ENCODE peak calls at places on chromosome 15, in seven cellular contexts. One of them, this sample, is unnamed.

GRCh38 chr15:94015324-94015723 is 216.0 kb upstream of the MCTP2 start:
- DNase-seq in RWPE2: no peak
- DNase-seq in foreskin keratinocyte: no peak
- DNase-seq in WERI-Rb-1: no peak
- DNase-seq in heart right ventricle: no peak
- DNase-seq in psoas muscle: no peak
- DNase-seq in thoracic aorta: no peak
- DNase-seq in this sample: no peak

GRCh38 chr15:95857124-95857757 is 473.3 kb upstream of the NR2F2 start:
- DNase-seq in foreskin keratinocyte: no peak
- DNase-seq in RWPE2: no peak
- DNase-seq in psoas muscle: no peak
- DNase-seq in heart right ventricle: no peak
- DNase-seq in thoracic aorta: no peak
- DNase-seq in WERI-Rb-1: no peak
- DNase-seq in this sample: no peak

GRCh38 chr15:66619152-66619903 is 53.5 kb upstream of the LCTL start:
- DNase-seq in thoracic aorta: peak
- DNase-seq in RWPE2: no peak
- DNase-seq in WERI-Rb-1: peak
- DNase-seq in foreskin keratinocyte: peak
- DNase-seq in psoas muscle: peak
- DNase-seq in heart right ventricle: peak
- DNase-seq in this sample: peak

GRCh38 chr15:71448688-71449114 is 333.4 kb downstream of the THSD4 start:
- DNase-seq in foreskin keratinocyte: peak
- DNase-seq in heart right ventricle: peak
- DNase-seq in WERI-Rb-1: peak
- DNase-seq in psoas muscle: no peak
- DNase-seq in RWPE2: no peak
- DNase-seq in thoracic aorta: no peak
- DNase-seq in this sample: no peak

GRCh38 chr15:66803182-66803729 is 101.2 kb downstream of the SMAD6 start:
- DNase-seq in thoracic aorta: peak
- DNase-seq in psoas muscle: peak
- DNase-seq in RWPE2: peak
- DNase-seq in WERI-Rb-1: no peak
- DNase-seq in foreskin keratinocyte: no peak
- DNase-seq in heart right ventricle: peak
- DNase-seq in this sample: peak

GRCh38 chr15:67915374-67916050 is 75.7 kb upstream of the RNU6-1 start:
- DNase-seq in RWPE2: no peak
- DNase-seq in heart right ventricle: peak
- DNase-seq in psoas muscle: peak
- DNase-seq in foreskin keratinocyte: no peak
- DNase-seq in WERI-Rb-1: no peak
- DNase-seq in thoracic aorta: peak
- DNase-seq in this sample: peak

GRCh38 chr15:71219646-71220045 is 104.4 kb downstream of the THSD4 start:
- DNase-seq in psoas muscle: no peak
- DNase-seq in foreskin keratinocyte: peak
- DNase-seq in WERI-Rb-1: peak
- DNase-seq in RWPE2: no peak
- DNase-seq in thoracic aorta: no peak
- DNase-seq in heart right ventricle: no peak
- DNase-seq in this sample: no peak

GRCh38 chr15:95021816-95022215 is 790.5 kb downstream of the MCTP2 start:
- DNase-seq in foreskin keratinocyte: no peak
- DNase-seq in RWPE2: no peak
- DNase-seq in thoracic aorta: no peak
- DNase-seq in WERI-Rb-1: no peak
- DNase-seq in psoas muscle: no peak
- DNase-seq in heart right ventricle: no peak
- DNase-seq in this sample: no peak

GRCh38 chr15:60551781-60552161 is 72.8 kb upstream of the ICE2 start:
- DNase-seq in heart right ventricle: no peak
- DNase-seq in WERI-Rb-1: no peak
- DNase-seq in psoas muscle: no peak
- DNase-seq in thoracic aorta: no peak
- DNase-seq in foreskin keratinocyte: no peak
- DNase-seq in RWPE2: no peak
- DNase-seq in this sample: no peak

GRCh38 chr15:60407406-60407805 is 9.6 kb upstream of the ANXA2 start:
- DNase-seq in heart right ventricle: no peak
- DNase-seq in psoas muscle: no peak
- DNase-seq in thoracic aorta: no peak
- DNase-seq in WERI-Rb-1: no peak
- DNase-seq in RWPE2: no peak
- DNase-seq in foreskin keratinocyte: peak
- DNase-seq in this sample: no peak

GRCh38 chr15:29106551-29107290 is 162.9 kb downstream of the NSMCE3 start:
- DNase-seq in thoracic aorta: no peak
- DNase-seq in psoas muscle: peak
- DNase-seq in heart right ventricle: no peak
- DNase-seq in WERI-Rb-1: no peak
- DNase-seq in foreskin keratinocyte: no peak
- DNase-seq in RWPE2: peak
- DNase-seq in this sample: no peak

GRCh38 chr15:85541744-85542143 is 161.3 kb downstream of the AKAP13 start:
- DNase-seq in heart right ventricle: no peak
- DNase-seq in WERI-Rb-1: no peak
- DNase-seq in RWPE2: no peak
- DNase-seq in foreskin keratinocyte: no peak
- DNase-seq in psoas muscle: no peak
- DNase-seq in thoracic aorta: no peak
- DNase-seq in this sample: no peak

GRCh38 chr15:70017025-70017424 is 80.7 kb downstream of the TLE3 start:
- DNase-seq in WERI-Rb-1: no peak
- DNase-seq in foreskin keratinocyte: no peak
- DNase-seq in thoracic aorta: no peak
- DNase-seq in psoas muscle: no peak
- DNase-seq in RWPE2: peak
- DNase-seq in heart right ventricle: no peak
- DNase-seq in this sample: no peak

DNA sequence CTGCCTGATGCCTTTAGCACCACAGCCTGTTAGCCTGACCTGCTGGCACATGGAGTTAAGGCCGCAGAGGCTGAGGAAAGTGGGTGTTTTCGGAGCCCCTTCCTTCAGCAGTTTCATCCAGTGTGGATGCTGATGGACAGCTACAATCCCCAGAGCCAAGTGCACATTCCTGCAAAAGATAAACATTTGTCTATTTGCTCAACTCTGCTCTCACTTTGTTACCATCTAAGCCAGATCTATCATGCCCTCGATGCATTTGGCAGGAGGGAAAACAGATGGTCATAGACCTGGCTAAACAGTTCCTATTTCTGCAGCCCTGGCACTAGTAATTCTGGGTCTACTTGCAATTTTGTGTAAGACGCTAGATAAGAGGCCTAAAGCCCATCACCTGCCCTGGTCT is 312.9 kb upstream of the RASGRP1 start:
- DNase-seq in heart right ventricle: no peak
- DNase-seq in WERI-Rb-1: no peak
- DNase-seq in RWPE2: no peak
- DNase-seq in foreskin keratinocyte: no peak
- DNase-seq in psoas muscle: no peak
- DNase-seq in thoracic aorta: no peak
- DNase-seq in this sample: no peak
- H3K27ac ChIP-seq in heart right ventricle: no peak
- H3K27ac ChIP-seq in WERI-Rb-1: no peak
- H3K27ac ChIP-seq in RWPE2: no peak
- H3K27ac ChIP-seq in foreskin keratinocyte: no peak
- H3K27ac ChIP-seq in psoas muscle: no peak
- H3K27ac ChIP-seq in thoracic aorta: no peak
- H3K27ac ChIP-seq in this sample: no peak

GRCh38 chr15:41557673-41558399 is 1.2 kb upstream of the TYRO3 start:
- DNase-seq in thoracic aorta: no peak
- DNase-seq in heart right ventricle: no peak
- DNase-seq in foreskin keratinocyte: peak
- DNase-seq in WERI-Rb-1: peak
- DNase-seq in RWPE2: no peak
- DNase-seq in psoas muscle: peak
- DNase-seq in this sample: peak

GRCh38 chr15:41554915-41555314 is 4.1 kb upstream of the TYRO3 start:
- DNase-seq in thoracic aorta: no peak
- DNase-seq in heart right ventricle: no peak
- DNase-seq in foreskin keratinocyte: no peak
- DNase-seq in psoas muscle: peak
- DNase-seq in WERI-Rb-1: no peak
- DNase-seq in RWPE2: no peak
- DNase-seq in this sample: no peak

GRCh38 chr15:41554401-41554800 is 4.6 kb upstream of the TYRO3 start:
- DNase-seq in RWPE2: no peak
- DNase-seq in WERI-Rb-1: no peak
- DNase-seq in heart right ventricle: no peak
- DNase-seq in foreskin keratinocyte: no peak
- DNase-seq in thoracic aorta: no peak
- DNase-seq in psoas muscle: no peak
- DNase-seq in this sample: no peak

GRCh38 chr15:41558400-41559238 is at the start of gene TYRO3:
- DNase-seq in WERI-Rb-1: peak
- DNase-seq in foreskin keratinocyte: no peak
- DNase-seq in RWPE2: no peak
- DNase-seq in heart right ventricle: no peak
- DNase-seq in psoas muscle: peak
- DNase-seq in thoracic aorta: no peak
- DNase-seq in this sample: peak

GRCh38 chr15:41556657-41557056 is 2.4 kb upstream of the TYRO3 start:
- DNase-seq in thoracic aorta: no peak
- DNase-seq in RWPE2: no peak
- DNase-seq in psoas muscle: peak
- DNase-seq in foreskin keratinocyte: no peak
- DNase-seq in WERI-Rb-1: no peak
- DNase-seq in heart right ventricle: no peak
- DNase-seq in this sample: no peak
- H3K27ac ChIP-seq in thoracic aorta: no peak
- H3K27ac ChIP-seq in RWPE2: no peak
- H3K27ac ChIP-seq in psoas muscle: no peak
- H3K27ac ChIP-seq in foreskin keratinocyte: no peak
- H3K27ac ChIP-seq in WERI-Rb-1: no peak
- H3K27ac ChIP-seq in heart right ventricle: no peak
- H3K27ac ChIP-seq in this sample: no peak

GRCh38 chr15:89652666-89653065 is 2.6 kb downstream of the KIF7 start:
- DNase-seq in foreskin keratinocyte: no peak
- DNase-seq in WERI-Rb-1: no peak
- DNase-seq in thoracic aorta: no peak
- DNase-seq in heart right ventricle: no peak
- DNase-seq in RWPE2: peak
- DNase-seq in psoas muscle: no peak
- DNase-seq in this sample: no peak

GRCh38 chr15:89653578-89653977 is 1.7 kb downstream of the KIF7 start:
- DNase-seq in foreskin keratinocyte: no peak
- DNase-seq in WERI-Rb-1: no peak
- DNase-seq in heart right ventricle: no peak
- DNase-seq in thoracic aorta: no peak
- DNase-seq in RWPE2: peak
- DNase-seq in psoas muscle: no peak
- DNase-seq in this sample: no peak

GRCh38 chr15:89656116-89656815 is 999 bp upstream of the KIF7 start:
- DNase-seq in thoracic aorta: no peak
- DNase-seq in heart right ventricle: no peak
- DNase-seq in psoas muscle: no peak
- DNase-seq in RWPE2: peak
- DNase-seq in WERI-Rb-1: no peak
- DNase-seq in foreskin keratinocyte: no peak
- DNase-seq in this sample: no peak

GRCh38 chr15:89654847-89655805 is at the start of gene KIF7:
- DNase-seq in thoracic aorta: no peak
- DNase-seq in heart right ventricle: no peak
- DNase-seq in RWPE2: peak
- DNase-seq in foreskin keratinocyte: no peak
- DNase-seq in WERI-Rb-1: peak
- DNase-seq in psoas muscle: no peak
- DNase-seq in this sample: no peak

GRCh38 chr15:89654311-89654761 is 931 bp downstream of the KIF7 start:
- DNase-seq in foreskin keratinocyte: peak
- DNase-seq in WERI-Rb-1: no peak
- DNase-seq in heart right ventricle: no peak
- DNase-seq in thoracic aorta: no peak
- DNase-seq in RWPE2: peak
- DNase-seq in psoas muscle: no peak
- DNase-seq in this sample: no peak
- H3K27ac ChIP-seq in foreskin keratinocyte: no peak
- H3K27ac ChIP-seq in WERI-Rb-1: no peak
- H3K27ac ChIP-seq in heart right ventricle: peak
- H3K27ac ChIP-seq in thoracic aorta: peak
- H3K27ac ChIP-seq in RWPE2: peak
- H3K27ac ChIP-seq in psoas muscle: no peak
- H3K27ac ChIP-seq in this sample: no peak

GRCh38 chr15:38130200-38130567 is 122.5 kb upstream of the SPRED1 start:
- DNase-seq in RWPE2: no peak
- DNase-seq in foreskin keratinocyte: peak
- DNase-seq in heart right ventricle: no peak
- DNase-seq in psoas muscle: no peak
- DNase-seq in WERI-Rb-1: no peak
- DNase-seq in thoracic aorta: no peak
- DNase-seq in this sample: no peak

GRCh38 chr15:38128389-38128788 is 124.2 kb upstream of the SPRED1 start:
- DNase-seq in foreskin keratinocyte: no peak
- DNase-seq in thoracic aorta: no peak
- DNase-seq in heart right ventricle: no peak
- DNase-seq in WERI-Rb-1: no peak
- DNase-seq in RWPE2: no peak
- DNase-seq in psoas muscle: no peak
- DNase-seq in this sample: no peak

GRCh38 chr15:38134252-38134651 is 118.4 kb upstream of the SPRED1 start:
- DNase-seq in RWPE2: no peak
- DNase-seq in psoas muscle: no peak
- DNase-seq in thoracic aorta: no peak
- DNase-seq in foreskin keratinocyte: no peak
- DNase-seq in heart right ventricle: peak
- DNase-seq in WERI-Rb-1: no peak
- DNase-seq in this sample: no peak

GRCh38 chr15:38129531-38130199 is 123.0 kb upstream of the SPRED1 start:
- DNase-seq in thoracic aorta: peak
- DNase-seq in foreskin keratinocyte: peak
- DNase-seq in WERI-Rb-1: no peak
- DNase-seq in psoas muscle: peak
- DNase-seq in RWPE2: peak
- DNase-seq in heart right ventricle: peak
- DNase-seq in this sample: peak

DNA sequence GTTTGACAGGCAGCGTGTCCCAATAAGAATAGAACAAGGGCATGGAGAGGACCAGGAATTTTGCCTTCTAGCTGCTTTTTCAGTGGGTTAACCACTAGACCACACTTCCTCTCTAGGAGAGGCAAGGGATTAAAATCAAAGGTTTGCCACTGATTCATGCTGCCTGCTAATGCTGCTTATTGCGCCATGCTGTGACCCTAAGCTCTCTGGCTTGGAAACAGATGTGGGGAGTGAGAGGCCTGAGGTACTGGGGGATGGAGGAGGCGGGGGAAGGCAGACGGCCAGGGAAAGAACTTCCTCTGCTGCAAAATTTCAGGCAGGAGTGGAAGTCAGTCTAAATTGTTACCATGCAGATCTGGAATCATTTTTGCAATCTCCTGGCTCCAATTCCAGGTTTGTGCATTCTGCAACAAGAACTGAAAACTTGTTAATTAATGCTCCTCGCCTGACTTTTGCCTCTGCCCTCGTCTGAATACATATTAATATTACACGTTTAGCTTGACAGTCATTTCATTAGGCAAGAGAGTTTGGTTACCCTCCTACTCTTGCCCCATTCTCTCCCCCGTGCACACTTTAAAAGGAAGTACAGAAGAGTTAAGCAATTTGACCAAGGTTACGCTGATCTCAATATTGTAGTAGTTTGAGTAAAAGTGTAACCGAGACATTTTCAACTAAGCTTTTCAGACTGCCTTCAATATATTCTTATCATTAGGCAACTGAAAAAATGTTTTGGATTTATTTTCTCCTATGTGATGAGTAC is 121.7 kb upstream of the SPRED1 start:
- DNase-seq in psoas muscle: peak
- DNase-seq in WERI-Rb-1: peak
- DNase-seq in heart right ventricle: peak
- DNase-seq in RWPE2: peak
- DNase-seq in thoracic aorta: peak
- DNase-seq in foreskin keratinocyte: peak
- DNase-seq in this sample: peak
- H3K27ac ChIP-seq in psoas muscle: peak
- H3K27ac ChIP-seq in WERI-Rb-1: no peak
- H3K27ac ChIP-seq in heart right ventricle: peak
- H3K27ac ChIP-seq in RWPE2: peak
- H3K27ac ChIP-seq in thoracic aorta: peak
- H3K27ac ChIP-seq in foreskin keratinocyte: no peak
- H3K27ac ChIP-seq in this sample: peak